ENCODE peak calls at places on chromosomes 2 and 18, in four cellular contexts. U is stimulated activated CD4-positive, alpha-beta T cell treated with anti-CD3 and anti-CD28 coated beads, Interleukin-4, amount 100 ng/mL, for 4 hours; S is NCI-H345; H is skeletal muscle cell. L is an unnamed sample.
A peak's percentile ranks its signal among the peaks of the same experiment; 100 is the strongest.

GRCh38 chr18:79507076-79507545 is 111.4 kb downstream of the NFATC1 start:
- DNase-seq in U (no peak), S (no peak), H (no peak), L (peak; percentile 10)

GRCh38 chr2:223554923-223555322 is 47.2 kb downstream of the SCG2 start:
- DNase-seq in U (no peak), S (no peak), H (no peak), L (no peak)

GRCh38 chr18:13179566-13180113 is 38.9 kb upstream of the LDLRAD4 start:
- DNase-seq in U (no peak), S (no peak), H (no peak), L (no peak)

GRCh38 chr2:189874571-189875320 is 90.5 kb downstream of the PMS1 start:
- DNase-seq in U (no peak), S (no peak), H (no peak), L (no peak)

GRCh38 chr18:79705272-79705671 is 25.7 kb downstream of the CTDP1 start:
- DNase-seq in U (no peak), S (no peak), H (no peak), L (no peak)

GRCh38 chr2:85799215-85799956 is 45.6 kb downstream of the ATOH8 start:
- DNase-seq in U (no peak), S (no peak), H (no peak), L (peak; percentile 18)

GRCh38 chr2:22737144-22737543 is 647.8 kb upstream of the KLHL29 start:
- DNase-seq in U (no peak), S (no peak), H (no peak), L (no peak)

GRCh38 chr2:199979841-199980628 is 24.7 kb downstream of the MAIP1 start:
- DNase-seq in U (peak; percentile 72), S (peak; percentile 77), H (peak; percentile 48), L (no peak)

GRCh38 chr2:62074233-62074632 is 121.7 kb upstream of the B3GNT2 start:
- DNase-seq in U (no peak), S (no peak), H (no peak), L (no peak)

GRCh38 chr2:43294973-43295603 is 68.7 kb upstream of the ZFP36L2 start:
- DNase-seq in U (no peak), S (no peak), H (no peak), L (no peak)

GRCh38 chr18:51030537-51031258 is 685 bp downstream of the SMAD4 start:
- DNase-seq in U (peak; percentile 54), S (peak; percentile 63), H (no peak), L (no peak)

GRCh38 chr18:2958819-2959298 is 54.1 kb downstream of the LPIN2 start:
- DNase-seq in U (no peak), S (no peak), H (peak; percentile 40), L (no peak)

GRCh38 chr2:158539176-158539895 is 82.6 kb downstream of the PKP4 start:
- DNase-seq in U (no peak), S (peak; percentile 83), H (peak; percentile 35), L (peak; percentile 84)

GRCh38 chr2:53787911-53788289 is 1.1 kb downstream of the ERLEC1 start:
- DNase-seq in U (no peak), S (no peak), H (no peak), L (no peak)

GRCh38 chr2:12675352-12675795 is 41.4 kb upstream of the TRIB2 start:
- DNase-seq in U (no peak), S (no peak), H (no peak), L (no peak)

GRCh38 chr2:27356056-27356381 is 545 bp downstream of the GTF3C2 start:
- DNase-seq in U (no peak), S (peak; percentile 50), H (no peak), L (no peak)

GRCh38 chr2:48600204-48600813 is 17.3 kb upstream of the GTF2A1L start:
- DNase-seq in U (no peak), S (peak; percentile 52), H (no peak), L (peak; percentile 11)

GRCh38 chr2:220855296-220855695 is 716.8 kb downstream of the EPHA4 start:
- DNase-seq in U (no peak), S (no peak), H (peak; percentile 86), L (no peak)

GRCh38 chr2:239399404-239399999 is 1.3 kb downstream of the HDAC4 start:
- DNase-seq in U (peak; percentile 28), S (peak; percentile 17), H (no peak), L (no peak)

GRCh38 chr2:43040084-43040854 is 186.1 kb downstream of the ZFP36L2 start:
- DNase-seq in U (no peak), S (no peak), H (no peak), L (no peak)

GRCh38 chr18:13420969-13421686 is 202.6 kb downstream of the LDLRAD4 start:
- DNase-seq in U (no peak), S (no peak), H (no peak), L (no peak)

GRCh38 chr2:36459725-36460137 is 104.2 kb downstream of the CRIM1 start:
- DNase-seq in U (no peak), S (peak; percentile 69), H (no peak), L (peak; percentile 71)

GRCh38 chr2:142030735-142031134 is 100.1 kb downstream of the LRP1B start:
- DNase-seq in U (no peak), S (no peak), H (no peak), L (no peak)

GRCh38 chr2:195092341-195092740 is 564.7 kb upstream of the SLC39A10 start:
- DNase-seq in U (no peak), S (no peak), H (no peak), L (no peak)

GRCh38 chr2:104577143-104577542 is 276.8 kb upstream of the POU3F3 start:
- DNase-seq in U (no peak), S (no peak), H (no peak), L (no peak)

GRCh38 chr2:169276045-169276444 is 86.3 kb downstream of the LRP2 start:
- DNase-seq in U (no peak), S (no peak), H (no peak), L (no peak)

GRCh38 chr2:135676031-135676430 is 65.6 kb upstream of the UBXN4 start:
- DNase-seq in U (no peak), S (no peak), H (no peak), L (no peak)

GRCh38 chr2:150472122-150472899 is 15.2 kb downstream of the RND3 start:
- DNase-seq in U (no peak), S (no peak), H (no peak), L (no peak)

GRCh38 chr18:905948-906415 is 1.3 kb downstream of the ADCYAP1 start:
- DNase-seq in U (no peak), S (peak; percentile 58), H (no peak), L (no peak)

GRCh38 chr18:23183356-23184150 is 48.3 kb downstream of the CABLES1 start:
- DNase-seq in U (no peak), S (no peak), H (peak; percentile 40), L (no peak)

GRCh38 chr18:9361191-9361590 is 26.6 kb downstream of the TWSG1 start:
- DNase-seq in U (no peak), S (no peak), H (no peak), L (no peak)

GRCh38 chr2:29841386-29842004 is 79.9 kb downstream of the ALK start:
- DNase-seq in U (no peak), S (peak; percentile 31), H (no peak), L (no peak)

GRCh38 chr2:100104718-100105677 is 37.4 kb downstream of the AFF3 start:
- DNase-seq in U (peak; percentile 12), S (peak; percentile 65), H (no peak), L (no peak)

GRCh38 chr2:216259081-216259480 is 113.2 kb downstream of the MARCHF4 start:
- DNase-seq in U (no peak), S (no peak), H (no peak), L (no peak)

GRCh38 chr2:210502997-210503621 is 26.6 kb upstream of the LANCL1 start:
- DNase-seq in U (no peak), S (peak; percentile 59), H (peak; percentile 4), L (no peak)